ENCODE peak calls at places on chromosome 21, in six cellular contexts. Q, W, R, F, K and B are unnamed samples.

GRCh38 chr21:34635307-34635706 is 20.4 kb upstream of the RCAN1 start:
- DNase-seq in K (no peak), R (peak), Q (no peak), W (no peak), F (no peak), B (no peak)

GRCh38 chr21:46295177-46295711 is 9.1 kb downstream of the YBEY start:
- DNase-seq in F (no peak), Q (no peak), W (no peak), R (no peak), K (no peak), B (no peak)

GRCh38 chr21:15054606-15055239 is 10.1 kb downstream of the NRIP1 start:
- DNase-seq in Q (no peak), F (no peak), R (no peak), K (no peak), W (no peak), B (no peak)

GRCh38 chr21:42676799-42677198 is 23.4 kb downstream of the PDE9A start:
- DNase-seq in R (no peak), W (no peak), F (no peak), Q (no peak), K (no peak), B (no peak)

GRCh38 chr21:41670056-41670805 is 96.6 kb downstream of the RIPK4 start:
- DNase-seq in R (no peak), K (no peak), F (no peak), Q (no peak), W (no peak), B (no peak)

GRCh38 chr21:14877581-14878228 is 187.1 kb downstream of the NRIP1 start:
- DNase-seq in K (no peak), F (no peak), Q (no peak), W (no peak), R (no peak), B (no peak)

GRCh38 chr21:32388306-32388705 is 4.5 kb downstream of the URB1 start:
- DNase-seq in K (no peak), W (no peak), R (no peak), Q (no peak), F (no peak), B (no peak)

GRCh38 chr21:31921079-31921478 is 48.3 kb downstream of the HUNK start:
- DNase-seq in R (no peak), Q (no peak), F (no peak), W (no peak), K (no peak), B (no peak)

GRCh38 chr21:31894441-31894840 is 21.6 kb downstream of the HUNK start:
- DNase-seq in R (no peak), K (no peak), W (no peak), F (no peak), Q (no peak), B (no peak)

GRCh38 chr21:38544681-38545080 is 46.4 kb upstream of the ERG start:
- DNase-seq in R (no peak), F (no peak), K (no peak), Q (no peak), W (no peak), B (no peak)

GRCh38 chr21:39845581-39846130 is 21.6 kb upstream of the PCP4 start:
- DNase-seq in R (no peak), W (no peak), F (no peak), K (no peak), Q (no peak), B (no peak)

GRCh38 chr21:45836268-45836655 is 145.3 kb upstream of the COL6A1 start:
- DNase-seq in W (no peak), F (peak), R (no peak), Q (no peak), K (no peak), B (no peak)

GRCh38 chr21:44090332-44090731 is 16.9 kb upstream of the PWP2 start:
- DNase-seq in F (no peak), W (no peak), K (no peak), R (peak), Q (no peak), B (no peak)

GRCh38 chr21:42032266-42032665 is 22.1 kb upstream of the ZBTB21 start:
- DNase-seq in R (no peak), F (no peak), Q (no peak), K (no peak), W (no peak), B (no peak)

GRCh38 chr21:38351961-38352521 is 95.2 kb downstream of the KCNJ15 start:
- DNase-seq in F (peak), K (peak), W (no peak), Q (no peak), R (no peak), B (no peak)

GRCh38 chr21:42215942-42216725 is 2.8 kb upstream of the ABCG1 start:
- DNase-seq in F (no peak), K (no peak), W (no peak), R (no peak), Q (no peak), B (no peak)

GRCh38 chr21:44513389-44514217 is 26.4 kb downstream of the KRTAP10-1 start:
- DNase-seq in W (no peak), Q (no peak), R (no peak), K (no peak), F (no peak), B (no peak)

GRCh38 chr21:45539796-45540600 is 2.2 kb downstream of the SLC19A1 start:
- DNase-seq in Q (peak), F (no peak), R (no peak), W (peak), K (no peak), B (no peak)

GRCh38 chr21:24590261-24590660 is 1017.0 kb downstream of the MRPL39 start:
- DNase-seq in R (no peak), Q (no peak), K (no peak), W (no peak), F (no peak), B (no peak)

GRCh38 chr21:17491716-17492414 is 21.0 kb upstream of the CXADR start:
- DNase-seq in F (peak), W (no peak), R (no peak), K (no peak), Q (no peak), B (no peak)

GRCh38 chr21:45859762-45860357 is 121.7 kb upstream of the COL6A1 start:
- DNase-seq in Q (no peak), K (no peak), F (no peak), W (no peak), R (no peak), B (no peak)

GRCh38 chr21:25307489-25307888 is 299.8 kb downstream of the MRPL39 start:
- DNase-seq in K (no peak), Q (no peak), W (no peak), F (peak), R (no peak), B (no peak)

GRCh38 chr21:36422279-36423098 is 37.3 kb downstream of the CHAF1B start:
- DNase-seq in Q (no peak), R (peak), F (peak), W (no peak), K (peak), B (no peak)

GRCh38 chr21:18244721-18245486 is at the start of gene CHODL:
- DNase-seq in R (no peak), Q (no peak), F (no peak), W (no peak), K (no peak), B (peak)

GRCh38 chr21:42799948-42800347 is 79.4 kb downstream of the WDR4 start:
- DNase-seq in K (no peak), R (no peak), W (no peak), Q (no peak), F (no peak), B (no peak)

GRCh38 chr21:29657228-29657989 is 282.4 kb downstream of the GRIK1 start:
- DNase-seq in R (no peak), K (no peak), Q (no peak), F (no peak), W (no peak), B (no peak)

GRCh38 chr21:25330266-25330665 is 277.0 kb downstream of the MRPL39 start:
- DNase-seq in R (no peak), F (peak), K (no peak), Q (no peak), W (no peak), B (no peak)

GRCh38 chr21:44910229-44911065 is 10.3 kb downstream of the ITGB2 start:
- DNase-seq in F (no peak), R (no peak), K (no peak), W (no peak), Q (no peak), B (no peak)